ENCODE peak calls at places on chromosome 3, in four cellular contexts. M, D, G and B are unnamed samples.

GRCh38 chr3:17372811-17373210 is 369.6 kb downstream of the TBC1D5 start:
- DNase-seq in M (no peak), D (no peak), G (no peak), B (peak)

GRCh38 chr3:10950476-10951294 is 41.9 kb upstream of the SLC6A1 start:
- DNase-seq in M (no peak), D (peak), G (peak), B (peak)

GRCh38 chr3:103126111-103126510 is 691.3 kb downstream of the ZPLD1 start:
- DNase-seq in M (no peak), D (no peak), G (no peak), B (no peak)

GRCh38 chr3:72571638-72572114 is 276.6 kb downstream of the SHQ1 start:
- DNase-seq in M (no peak), D (no peak), G (peak), B (no peak)

GRCh38 chr3:20060924-20061323 is 20.7 kb downstream of the KAT2B start:
- DNase-seq in M (no peak), D (no peak), G (peak), B (peak)

GRCh38 chr3:107130089-107130700 is 247.0 kb upstream of the CCDC54 start:
- DNase-seq in M (no peak), D (no peak), G (no peak), B (no peak)

GRCh38 chr3:143727391-143727790 is 120.9 kb downstream of the SLC9A9 start:
- DNase-seq in M (no peak), D (no peak), G (no peak), B (no peak)

GRCh38 chr3:5332270-5332956 is 144.9 kb downstream of the EDEM1 start:
- DNase-seq in M (no peak), D (no peak), G (no peak), B (no peak)

GRCh38 chr3:153614563-153614962 is 452.5 kb downstream of the RAP2B start:
- DNase-seq in M (no peak), D (no peak), G (peak), B (peak)

GRCh38 chr3:114121996-114122709 is 56.7 kb downstream of the DRD3 start:
- DNase-seq in M (no peak), D (no peak), G (no peak), B (peak)

GRCh38 chr3:185656321-185656840 is 70.3 kb downstream of the SENP2 start:
- DNase-seq in M (no peak), D (no peak), G (peak), B (peak)

GRCh38 chr3:89586256-89586655 is 478.8 kb downstream of the EPHA3 start:
- DNase-seq in M (no peak), D (no peak), G (no peak), B (no peak)

GRCh38 chr3:134858516-134859035 is 63.5 kb downstream of the EPHB1 start:
- DNase-seq in M (no peak), D (no peak), G (no peak), B (no peak)

GRCh38 chr3:17544632-17545031 is 197.8 kb downstream of the TBC1D5 start:
- DNase-seq in M (no peak), D (no peak), G (no peak), B (peak)

GRCh38 chr3:124666067-124666466 is 64.2 kb upstream of the UMPS start:
- DNase-seq in M (no peak), D (no peak), G (peak), B (no peak)

GRCh38 chr3:124674336-124674735 is 55.9 kb upstream of the UMPS start:
- DNase-seq in M (no peak), D (no peak), G (no peak), B (no peak)

GRCh38 chr3:124676236-124676635 is 54.0 kb upstream of the UMPS start:
- DNase-seq in M (no peak), D (no peak), G (no peak), B (peak)

GRCh38 chr3:124669470-124669869 is 60.8 kb upstream of the UMPS start:
- DNase-seq in M (no peak), D (no peak), G (no peak), B (peak)

DNA sequence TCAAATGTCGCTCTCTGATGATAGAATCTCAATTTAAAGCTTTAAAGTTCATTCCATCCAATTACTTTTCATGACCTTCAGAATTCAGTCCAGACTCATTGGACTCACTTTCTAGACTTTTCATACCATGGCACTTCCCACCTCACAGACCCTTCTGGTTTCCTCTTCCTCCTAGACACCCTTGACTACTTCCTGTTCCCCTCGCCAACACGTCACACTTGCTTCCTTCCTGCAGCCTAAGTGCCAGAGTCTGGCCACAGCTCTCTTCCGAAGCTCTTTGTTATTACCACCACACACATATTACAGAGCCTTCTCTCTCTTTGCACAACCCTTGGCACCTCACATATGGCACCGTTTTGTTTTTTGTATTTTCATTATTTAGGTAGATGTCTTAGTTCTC is 59.1 kb upstream of the UMPS start:
- DNase-seq in M (no peak), D (no peak), G (no peak), B (no peak)
- H2BK5ac ChIP-seq in M (no peak), D (no peak), G (no peak), B (no peak)

DNA sequence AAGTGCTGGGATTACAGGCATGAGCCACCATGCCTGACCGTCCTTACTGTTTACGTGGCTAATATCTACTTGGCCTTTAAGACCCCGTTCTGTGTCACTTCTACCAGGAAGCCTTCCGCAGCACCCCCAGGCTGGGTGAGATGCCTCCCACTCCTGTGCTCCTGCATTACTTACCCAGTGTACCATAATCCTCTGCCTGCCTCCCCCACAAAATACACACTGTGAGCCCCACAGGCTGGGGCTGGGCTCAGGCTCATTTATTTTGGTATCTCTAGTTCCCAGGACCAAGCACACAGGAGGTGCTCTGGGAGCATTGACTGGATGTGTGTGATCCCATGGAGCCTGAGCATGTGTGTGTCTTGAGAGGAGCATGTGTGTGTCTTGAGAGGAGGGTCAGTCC is 14.9 kb downstream of the MRAS start:
- DNase-seq in M (no peak), D (no peak), G (no peak), B (no peak)
- H3K14ac ChIP-seq in M (no peak), D (no peak), G (no peak), B (no peak)

GRCh38 chr3:186909078-186909853 is 21.1 kb upstream of the ST6GAL1 start:
- DNase-seq in M (no peak), D (peak), G (no peak), B (no peak)
- H2BK120ac ChIP-seq in M (no peak), D (no peak), G (no peak), B (no peak)

DNA sequence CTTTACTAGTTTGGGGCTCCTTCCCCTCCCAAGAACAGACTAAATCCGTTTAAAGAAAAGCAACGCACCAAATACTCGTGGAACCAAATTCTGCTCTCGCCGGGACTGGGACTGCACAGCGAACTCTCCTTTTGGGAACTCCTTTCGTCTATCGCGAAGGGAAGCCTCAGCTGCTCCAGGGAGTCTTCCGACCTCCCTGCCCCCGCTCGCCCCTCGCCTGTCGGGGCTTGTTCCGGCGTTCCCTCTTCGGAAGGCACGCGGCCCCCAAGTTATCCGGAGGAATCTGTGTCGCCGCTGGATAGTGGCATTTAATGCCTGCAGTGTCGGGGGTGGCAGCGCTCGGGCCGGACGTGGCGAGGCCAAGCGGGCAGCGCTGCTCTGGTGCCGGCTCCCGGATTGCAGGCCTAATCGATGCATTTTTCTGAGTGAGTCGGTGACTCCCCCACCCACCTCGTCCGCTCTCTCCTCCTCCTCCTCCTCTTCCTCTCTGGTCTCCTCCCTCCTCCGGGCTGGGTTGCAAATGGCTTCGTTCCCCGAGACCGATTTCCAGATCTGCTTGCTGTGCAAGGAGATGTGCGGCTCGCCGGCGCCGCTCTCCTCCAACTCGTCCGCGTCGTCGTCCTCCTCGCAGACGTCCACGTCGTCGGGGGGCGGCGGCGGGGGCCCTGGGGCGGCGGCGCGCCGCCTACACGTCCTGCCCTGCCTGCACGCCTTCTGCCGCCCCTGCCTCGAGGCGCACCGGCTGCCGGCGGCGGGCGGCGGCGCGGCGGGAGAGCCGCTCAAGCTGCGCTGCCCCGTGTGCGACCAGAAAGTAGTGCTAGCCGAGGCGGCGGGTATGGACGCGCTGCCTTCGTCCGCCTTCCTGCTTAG is at the start of gene TRIM71:
- DNase-seq in M (no peak), D (no peak), G (peak), B (no peak)
- H2BK5ac ChIP-seq in M (peak), D (peak), G (peak), B (no peak)

GRCh38 chr3:124033360-124034015 is 41.6 kb upstream of the ROPN1 start:
- DNase-seq in M (no peak), D (peak), G (peak), B (no peak)
- H3K14ac ChIP-seq in M (peak), D (peak), G (peak), B (peak)

GRCh38 chr3:71129611-71130515 is 453.7 kb downstream of the FOXP1 start:
- DNase-seq in M (no peak), D (no peak), G (no peak), B (peak)
- H2BK120ac ChIP-seq in M (no peak), D (no peak), G (no peak), B (peak)

DNA sequence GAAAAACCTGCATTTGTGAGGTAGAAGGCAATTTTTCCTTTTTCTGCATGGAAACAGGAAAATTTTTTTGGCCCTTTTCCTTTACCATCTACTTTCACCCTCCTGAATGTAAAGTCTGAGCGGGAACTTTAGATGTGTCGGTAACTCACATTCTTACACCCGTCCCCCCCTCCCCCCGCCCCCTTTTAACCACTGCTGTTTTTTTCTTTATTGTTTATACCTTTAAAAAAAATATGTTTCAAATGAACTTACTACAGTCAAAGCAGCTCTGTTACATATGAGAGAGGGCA is 487 bp upstream of the HES1 start:
- DNase-seq in M (no peak), D (no peak), G (peak), B (no peak)
- H2BK5ac ChIP-seq in M (no peak), D (no peak), G (peak), B (no peak)

GRCh38 chr3:120093923-120094775 is at the start of gene GSK3B:
- DNase-seq in M (peak), D (peak), G (peak), B (no peak)

GRCh38 chr3:120094776-120095225 is 554 bp upstream of the GSK3B start:
- DNase-seq in M (peak), D (peak), G (peak), B (peak)

GRCh38 chr3:120092444-120092843 is 1.8 kb downstream of the GSK3B start:
- DNase-seq in M (no peak), D (no peak), G (no peak), B (no peak)

GRCh38 chr3:120093119-120093922 is 926 bp downstream of the GSK3B start:
- DNase-seq in M (peak), D (no peak), G (no peak), B (peak)

DNA sequence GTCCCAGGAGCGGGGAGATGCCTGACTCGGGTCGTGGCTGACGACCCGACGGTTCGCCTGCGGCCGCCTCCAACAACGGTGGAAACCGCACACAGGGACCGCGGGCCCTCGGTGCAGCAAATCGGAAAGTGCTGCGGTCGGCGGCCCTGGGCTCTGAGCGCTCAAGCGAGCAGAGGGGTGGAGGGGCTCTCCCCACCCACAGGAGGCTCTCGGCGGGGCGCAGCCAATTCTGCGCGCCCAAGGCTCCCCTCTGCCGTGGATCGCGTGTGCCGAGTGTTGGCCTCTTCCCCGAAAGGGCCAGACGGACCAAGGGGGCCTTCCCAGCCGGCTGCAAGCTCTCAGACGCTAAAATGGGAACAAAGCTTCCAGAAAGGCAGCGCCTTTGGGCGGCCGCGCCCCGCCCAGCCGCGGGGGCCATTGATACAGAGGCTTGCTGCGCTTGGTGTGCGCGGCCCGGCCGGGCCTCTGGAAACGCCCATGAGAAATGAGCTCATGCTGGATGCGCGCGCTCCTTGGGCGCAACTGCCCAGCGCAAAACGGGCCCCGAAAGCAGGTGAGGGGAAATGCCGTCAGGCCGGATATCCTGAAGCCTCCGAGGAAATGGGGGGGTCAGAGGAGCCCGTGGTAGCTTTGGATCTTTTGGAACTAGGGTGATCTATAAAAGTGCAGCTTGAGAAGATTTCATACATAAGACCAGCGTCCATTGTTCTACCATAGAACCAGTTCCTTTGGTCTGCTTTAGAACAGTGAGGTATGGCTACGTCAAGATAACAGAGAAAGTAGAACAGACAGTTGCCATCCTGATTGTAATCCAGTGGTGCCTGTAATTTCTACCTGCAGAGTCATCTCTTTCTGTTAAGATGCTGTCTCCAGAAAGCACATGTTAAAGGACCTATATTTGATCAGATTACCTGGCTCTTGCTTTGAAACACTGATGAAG is 1.2 kb upstream of the GSK3B start:
- DNase-seq in M (peak), D (peak), G (peak), B (peak)
- H3K14ac ChIP-seq in M (peak), D (peak), G (peak), B (peak)